ENCODE peak calls at places on chromosome X, in six cellular contexts. One of them, this sample, is unnamed.

GRCh38 chrX:68490644-68491043 is 8.2 kb upstream of the YIPF6 start:
- DNase-seq in neural crest cell: no peak
- DNase-seq in activated naive CD4-positive, alpha-beta T cell treated with Interleukin-2 at 50 U/mL for 16 hours: no peak
- DNase-seq in cardiac muscle cell: peak; percentile 8
- DNase-seq in small intestine: peak; percentile 30
- DNase-seq in NCI-H2029 treated with DMSO at 0.1 percent for 48 hours: no peak
- DNase-seq in this sample: peak; percentile 58

GRCh38 chrX:100979881-100980607 is 10.5 kb downstream of the ARL13A start:
- DNase-seq in neural crest cell: no peak
- DNase-seq in activated naive CD4-positive, alpha-beta T cell treated with Interleukin-2 at 50 U/mL for 16 hours: no peak
- DNase-seq in cardiac muscle cell: no peak
- DNase-seq in small intestine: no peak
- DNase-seq in NCI-H2029 treated with DMSO at 0.1 percent for 48 hours: peak; percentile 55
- DNase-seq in this sample: peak; percentile 24

GRCh38 chrX:129622757-129623301 is 31.9 kb downstream of the APLN start:
- DNase-seq in neural crest cell: no peak
- DNase-seq in activated naive CD4-positive, alpha-beta T cell treated with Interleukin-2 at 50 U/mL for 16 hours: no peak
- DNase-seq in cardiac muscle cell: no peak
- DNase-seq in small intestine: no peak
- DNase-seq in NCI-H2029 treated with DMSO at 0.1 percent for 48 hours: no peak
- DNase-seq in this sample: no peak

GRCh38 chrX:148580016-148580415 is 79.6 kb downstream of the AFF2 start:
- DNase-seq in neural crest cell: no peak
- DNase-seq in activated naive CD4-positive, alpha-beta T cell treated with Interleukin-2 at 50 U/mL for 16 hours: no peak
- DNase-seq in cardiac muscle cell: no peak
- DNase-seq in small intestine: no peak
- DNase-seq in NCI-H2029 treated with DMSO at 0.1 percent for 48 hours: no peak
- DNase-seq in this sample: no peak

GRCh38 chrX:103092942-103093341 is at the start of gene NXF3:
- DNase-seq in neural crest cell: no peak
- DNase-seq in activated naive CD4-positive, alpha-beta T cell treated with Interleukin-2 at 50 U/mL for 16 hours: no peak
- DNase-seq in cardiac muscle cell: no peak
- DNase-seq in small intestine: no peak
- DNase-seq in NCI-H2029 treated with DMSO at 0.1 percent for 48 hours: no peak
- DNase-seq in this sample: no peak

GRCh38 chrX:118497180-118497814 is 1.7 kb downstream of the DOCK11 start:
- DNase-seq in neural crest cell: no peak
- DNase-seq in activated naive CD4-positive, alpha-beta T cell treated with Interleukin-2 at 50 U/mL for 16 hours: peak; percentile 4
- DNase-seq in cardiac muscle cell: no peak
- DNase-seq in small intestine: peak; percentile 16
- DNase-seq in NCI-H2029 treated with DMSO at 0.1 percent for 48 hours: no peak
- DNase-seq in this sample: peak; percentile 20

GRCh38 chrX:14698770-14699169 is 169.4 kb downstream of the GLRA2 start:
- DNase-seq in neural crest cell: no peak
- DNase-seq in activated naive CD4-positive, alpha-beta T cell treated with Interleukin-2 at 50 U/mL for 16 hours: no peak
- DNase-seq in cardiac muscle cell: no peak
- DNase-seq in small intestine: peak; percentile 64
- DNase-seq in NCI-H2029 treated with DMSO at 0.1 percent for 48 hours: no peak
- DNase-seq in this sample: no peak

GRCh38 chrX:72180539-72180938 is 1.0 kb upstream of the PIN4 start:
- DNase-seq in neural crest cell: no peak
- DNase-seq in activated naive CD4-positive, alpha-beta T cell treated with Interleukin-2 at 50 U/mL for 16 hours: no peak
- DNase-seq in cardiac muscle cell: no peak
- DNase-seq in small intestine: no peak
- DNase-seq in NCI-H2029 treated with DMSO at 0.1 percent for 48 hours: no peak
- DNase-seq in this sample: no peak

GRCh38 chrX:39936886-39937770 is 160.6 kb downstream of the BCOR start:
- DNase-seq in neural crest cell: no peak
- DNase-seq in activated naive CD4-positive, alpha-beta T cell treated with Interleukin-2 at 50 U/mL for 16 hours: peak; percentile 2
- DNase-seq in cardiac muscle cell: no peak
- DNase-seq in small intestine: peak; percentile 58
- DNase-seq in NCI-H2029 treated with DMSO at 0.1 percent for 48 hours: no peak
- DNase-seq in this sample: no peak

GRCh38 chrX:47562615-47563243 is 1.7 kb downstream of the ARAF start:
- DNase-seq in neural crest cell: peak; percentile 19
- DNase-seq in activated naive CD4-positive, alpha-beta T cell treated with Interleukin-2 at 50 U/mL for 16 hours: peak; percentile 35
- DNase-seq in cardiac muscle cell: peak; percentile 12
- DNase-seq in small intestine: no peak
- DNase-seq in NCI-H2029 treated with DMSO at 0.1 percent for 48 hours: no peak
- DNase-seq in this sample: no peak

GRCh38 chrX:69705818-69706217 is 89.9 kb downstream of the EDA start:
- DNase-seq in neural crest cell: no peak
- DNase-seq in activated naive CD4-positive, alpha-beta T cell treated with Interleukin-2 at 50 U/mL for 16 hours: no peak
- DNase-seq in cardiac muscle cell: no peak
- DNase-seq in small intestine: no peak
- DNase-seq in NCI-H2029 treated with DMSO at 0.1 percent for 48 hours: no peak
- DNase-seq in this sample: no peak

This sample was measured in HepG2.